ENCODE peak calls at places on chromosomes 5 and 9, in six cellular contexts. One of them, this sample, is unnamed.

GRCh38 chr9:132142883-132143282 is 19.0 kb upstream of the NTNG2 start:
- DNase-seq in GM06990: no peak
- DNase-seq in lung: no peak
- DNase-seq in CD4-positive, alpha-beta memory T cell: no peak
- DNase-seq in lower leg skin: no peak
- DNase-seq in brain microvascular endothelial cell: no peak
- DNase-seq in this sample: no peak

GRCh38 chr9:32292611-32293010 is 91.8 kb upstream of the ACO1 start:
- DNase-seq in GM06990: no peak
- DNase-seq in lung: no peak
- DNase-seq in CD4-positive, alpha-beta memory T cell: no peak
- DNase-seq in lower leg skin: no peak
- DNase-seq in brain microvascular endothelial cell: no peak
- DNase-seq in this sample: no peak

GRCh38 chr9:107751522-107752235 is 262.1 kb upstream of the KLF4 start:
- DNase-seq in GM06990: peak; percentile 22
- DNase-seq in lung: no peak
- DNase-seq in CD4-positive, alpha-beta memory T cell: no peak
- DNase-seq in lower leg skin: no peak
- DNase-seq in brain microvascular endothelial cell: peak; percentile 59
- DNase-seq in this sample: no peak

GRCh38 chr5:16812911-16813310 is 123.2 kb downstream of the MYO10 start:
- DNase-seq in GM06990: no peak
- DNase-seq in lung: no peak
- DNase-seq in CD4-positive, alpha-beta memory T cell: no peak
- DNase-seq in lower leg skin: no peak
- DNase-seq in brain microvascular endothelial cell: peak; percentile 51
- DNase-seq in this sample: no peak

GRCh38 chr5:14114615-14115251 is 28.4 kb upstream of the TRIO start:
- DNase-seq in GM06990: no peak
- DNase-seq in lung: no peak
- DNase-seq in CD4-positive, alpha-beta memory T cell: no peak
- DNase-seq in lower leg skin: no peak
- DNase-seq in brain microvascular endothelial cell: no peak
- DNase-seq in this sample: no peak

GRCh38 chr9:37287317-37287716 is 135.2 kb upstream of the GRHPR start:
- DNase-seq in GM06990: no peak
- DNase-seq in lung: no peak
- DNase-seq in CD4-positive, alpha-beta memory T cell: no peak
- DNase-seq in lower leg skin: no peak
- DNase-seq in brain microvascular endothelial cell: no peak
- DNase-seq in this sample: no peak

GRCh38 chr5:38666668-38667498 is 110.4 kb upstream of the LIFR start:
- DNase-seq in GM06990: no peak
- DNase-seq in lung: peak; percentile 57
- DNase-seq in CD4-positive, alpha-beta memory T cell: no peak
- DNase-seq in lower leg skin: no peak
- DNase-seq in brain microvascular endothelial cell: peak; percentile 52
- DNase-seq in this sample: peak; percentile 7

GRCh38 chr9:34576943-34577634 is 12.4 kb downstream of the CNTFR start:
- DNase-seq in GM06990: no peak
- DNase-seq in lung: no peak
- DNase-seq in CD4-positive, alpha-beta memory T cell: no peak
- DNase-seq in lower leg skin: no peak
- DNase-seq in brain microvascular endothelial cell: no peak
- DNase-seq in this sample: no peak

GRCh38 chr9:5629312-5630037 is 568 bp downstream of the RIC1 start:
- DNase-seq in GM06990: peak; percentile 79
- DNase-seq in lung: peak; percentile 57
- DNase-seq in CD4-positive, alpha-beta memory T cell: peak; percentile 32
- DNase-seq in lower leg skin: peak; percentile 93
- DNase-seq in brain microvascular endothelial cell: no peak
- DNase-seq in this sample: no peak

GRCh38 chr5:157900644-157901043 is 41.7 kb upstream of the CLINT1 start:
- DNase-seq in GM06990: no peak
- DNase-seq in lung: no peak
- DNase-seq in CD4-positive, alpha-beta memory T cell: no peak
- DNase-seq in lower leg skin: no peak
- DNase-seq in brain microvascular endothelial cell: no peak
- DNase-seq in this sample: no peak

GRCh38 chr9:8823131-8823895 is 1023.7 kb upstream of the DMAC1 start:
- DNase-seq in GM06990: no peak
- DNase-seq in lung: no peak
- DNase-seq in CD4-positive, alpha-beta memory T cell: no peak
- DNase-seq in lower leg skin: no peak
- DNase-seq in brain microvascular endothelial cell: no peak
- DNase-seq in this sample: no peak

GRCh38 chr9:81182421-81182820 is 506.9 kb downstream of the TLE1 start:
- DNase-seq in GM06990: no peak
- DNase-seq in lung: no peak
- DNase-seq in CD4-positive, alpha-beta memory T cell: no peak
- DNase-seq in lower leg skin: no peak
- DNase-seq in brain microvascular endothelial cell: peak; percentile 80
- DNase-seq in this sample: no peak

GRCh38 chr5:58595952-58596351 is 13.1 kb downstream of the RAB3C start:
- DNase-seq in GM06990: no peak
- DNase-seq in lung: no peak
- DNase-seq in CD4-positive, alpha-beta memory T cell: no peak
- DNase-seq in lower leg skin: no peak
- DNase-seq in brain microvascular endothelial cell: no peak
- DNase-seq in this sample: no peak
- H3K4me3 ChIP-seq in GM06990: no peak overlapping the region
- H3K4me3 ChIP-seq in lung: no peak overlapping the region
- H3K4me3 ChIP-seq in CD4-positive, alpha-beta memory T cell: no peak overlapping the region
- H3K4me3 ChIP-seq in lower leg skin: no peak overlapping the region
- H3K4me3 ChIP-seq in brain microvascular endothelial cell: no peak overlapping the region
- H3K4me3 ChIP-seq in this sample: no peak overlapping the region

DNA sequence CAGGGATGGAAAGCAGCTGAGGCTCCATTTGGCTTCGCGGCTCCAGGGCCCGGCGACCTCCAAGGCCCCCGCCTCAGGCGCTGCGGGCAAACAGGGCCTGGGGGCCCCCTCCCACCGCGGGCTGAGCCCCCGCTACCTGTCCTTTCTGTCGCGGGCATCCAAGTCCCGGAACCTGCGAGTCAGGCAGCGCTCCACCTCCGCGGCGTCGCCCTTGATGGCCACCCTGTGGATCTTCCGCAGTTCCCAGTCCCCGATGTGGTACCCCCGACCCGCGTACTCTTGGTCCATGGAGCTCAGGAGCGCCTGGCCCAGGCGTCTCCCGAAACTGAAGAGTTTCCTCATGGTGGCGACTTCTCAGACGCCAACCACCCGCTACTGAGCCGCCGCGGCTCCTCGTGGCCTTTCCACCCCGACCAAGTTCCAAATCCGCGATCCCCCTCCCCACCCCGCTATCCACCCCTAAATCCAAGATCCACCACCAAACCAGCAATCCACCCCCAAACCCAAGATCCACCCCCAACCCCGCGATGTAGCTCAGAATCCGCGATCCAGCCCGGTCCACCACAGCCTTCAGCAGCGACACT is 86.5 kb upstream of the CCDC180 start:
- DNase-seq in GM06990: no peak
- DNase-seq in lung: no peak
- DNase-seq in CD4-positive, alpha-beta memory T cell: no peak
- DNase-seq in lower leg skin: peak; percentile 86
- DNase-seq in brain microvascular endothelial cell: no peak
- DNase-seq in this sample: no peak
- H3K4me3 ChIP-seq in GM06990: no peak overlapping the region
- H3K4me3 ChIP-seq in lung: no peak overlapping the region
- H3K4me3 ChIP-seq in CD4-positive, alpha-beta memory T cell: peak overlapping the region; percentile 28
- H3K4me3 ChIP-seq in lower leg skin: no peak overlapping the region
- H3K4me3 ChIP-seq in brain microvascular endothelial cell: peak overlapping the region; percentile 26
- H3K4me3 ChIP-seq in this sample: peak overlapping the region; percentile 16

GRCh38 chr9:129336130-129336528 is 158.1 kb upstream of the IER5L start:
- DNase-seq in GM06990: no peak
- DNase-seq in lung: no peak
- DNase-seq in CD4-positive, alpha-beta memory T cell: no peak
- DNase-seq in lower leg skin: no peak
- DNase-seq in brain microvascular endothelial cell: peak; percentile 44
- DNase-seq in this sample: peak; percentile 82
- H3K4me3 ChIP-seq in GM06990: no peak overlapping the region
- H3K4me3 ChIP-seq in lung: no peak overlapping the region
- H3K4me3 ChIP-seq in CD4-positive, alpha-beta memory T cell: peak overlapping the region; percentile 46
- H3K4me3 ChIP-seq in lower leg skin: no peak overlapping the region
- H3K4me3 ChIP-seq in brain microvascular endothelial cell: no peak overlapping the region
- H3K4me3 ChIP-seq in this sample: peak overlapping the region; percentile 31

GRCh38 chr9:97478301-97478981 is 23.0 kb upstream of the TMOD1 start:
- DNase-seq in GM06990: no peak
- DNase-seq in lung: no peak
- DNase-seq in CD4-positive, alpha-beta memory T cell: no peak
- DNase-seq in lower leg skin: no peak
- DNase-seq in brain microvascular endothelial cell: no peak
- DNase-seq in this sample: no peak

GRCh38 chr9:97470076-97470475 is 31.4 kb upstream of the TMOD1 start:
- DNase-seq in GM06990: no peak
- DNase-seq in lung: no peak
- DNase-seq in CD4-positive, alpha-beta memory T cell: no peak
- DNase-seq in lower leg skin: no peak
- DNase-seq in brain microvascular endothelial cell: no peak
- DNase-seq in this sample: no peak

GRCh38 chr9:97475079-97475478 is 26.4 kb upstream of the TMOD1 start:
- DNase-seq in GM06990: no peak
- DNase-seq in lung: no peak
- DNase-seq in CD4-positive, alpha-beta memory T cell: no peak
- DNase-seq in lower leg skin: no peak
- DNase-seq in brain microvascular endothelial cell: no peak
- DNase-seq in this sample: peak; percentile 92

GRCh38 chr9:97473717-97474116 is 27.7 kb upstream of the TMOD1 start:
- DNase-seq in GM06990: no peak
- DNase-seq in lung: no peak
- DNase-seq in CD4-positive, alpha-beta memory T cell: no peak
- DNase-seq in lower leg skin: no peak
- DNase-seq in brain microvascular endothelial cell: no peak
- DNase-seq in this sample: no peak

GRCh38 chr9:97474373-97474925 is 27.0 kb upstream of the TMOD1 start:
- DNase-seq in GM06990: no peak
- DNase-seq in lung: no peak
- DNase-seq in CD4-positive, alpha-beta memory T cell: no peak
- DNase-seq in lower leg skin: no peak
- DNase-seq in brain microvascular endothelial cell: peak; percentile 18
- DNase-seq in this sample: no peak
- H3K4me3 ChIP-seq in GM06990: no peak overlapping the region
- H3K4me3 ChIP-seq in lung: no peak overlapping the region
- H3K4me3 ChIP-seq in CD4-positive, alpha-beta memory T cell: no peak overlapping the region
- H3K4me3 ChIP-seq in lower leg skin: no peak overlapping the region
- H3K4me3 ChIP-seq in brain microvascular endothelial cell: no peak overlapping the region
- H3K4me3 ChIP-seq in this sample: no peak overlapping the region

GRCh38 chr9:21334969-21335632 is at the start of gene KLHL9:
- DNase-seq in GM06990: peak; percentile 93
- DNase-seq in lung: peak; percentile 93
- DNase-seq in CD4-positive, alpha-beta memory T cell: peak; percentile 87
- DNase-seq in lower leg skin: peak; percentile 98
- DNase-seq in brain microvascular endothelial cell: peak; percentile 87
- DNase-seq in this sample: peak; percentile 61

GRCh38 chr9:21334603-21334968 is 618 bp downstream of the KLHL9 start:
- DNase-seq in GM06990: no peak
- DNase-seq in lung: no peak
- DNase-seq in CD4-positive, alpha-beta memory T cell: no peak
- DNase-seq in lower leg skin: no peak
- DNase-seq in brain microvascular endothelial cell: no peak
- DNase-seq in this sample: no peak

GRCh38 chr9:21336467-21336866 is 1.3 kb upstream of the KLHL9 start:
- DNase-seq in GM06990: no peak
- DNase-seq in lung: no peak
- DNase-seq in CD4-positive, alpha-beta memory T cell: no peak
- DNase-seq in lower leg skin: no peak
- DNase-seq in brain microvascular endothelial cell: no peak
- DNase-seq in this sample: no peak

GRCh38 chr9:21326526-21327139 is 8.6 kb downstream of the KLHL9 start:
- DNase-seq in GM06990: peak; percentile 43
- DNase-seq in lung: no peak
- DNase-seq in CD4-positive, alpha-beta memory T cell: peak; percentile 57
- DNase-seq in lower leg skin: no peak
- DNase-seq in brain microvascular endothelial cell: no peak
- DNase-seq in this sample: no peak

DNA sequence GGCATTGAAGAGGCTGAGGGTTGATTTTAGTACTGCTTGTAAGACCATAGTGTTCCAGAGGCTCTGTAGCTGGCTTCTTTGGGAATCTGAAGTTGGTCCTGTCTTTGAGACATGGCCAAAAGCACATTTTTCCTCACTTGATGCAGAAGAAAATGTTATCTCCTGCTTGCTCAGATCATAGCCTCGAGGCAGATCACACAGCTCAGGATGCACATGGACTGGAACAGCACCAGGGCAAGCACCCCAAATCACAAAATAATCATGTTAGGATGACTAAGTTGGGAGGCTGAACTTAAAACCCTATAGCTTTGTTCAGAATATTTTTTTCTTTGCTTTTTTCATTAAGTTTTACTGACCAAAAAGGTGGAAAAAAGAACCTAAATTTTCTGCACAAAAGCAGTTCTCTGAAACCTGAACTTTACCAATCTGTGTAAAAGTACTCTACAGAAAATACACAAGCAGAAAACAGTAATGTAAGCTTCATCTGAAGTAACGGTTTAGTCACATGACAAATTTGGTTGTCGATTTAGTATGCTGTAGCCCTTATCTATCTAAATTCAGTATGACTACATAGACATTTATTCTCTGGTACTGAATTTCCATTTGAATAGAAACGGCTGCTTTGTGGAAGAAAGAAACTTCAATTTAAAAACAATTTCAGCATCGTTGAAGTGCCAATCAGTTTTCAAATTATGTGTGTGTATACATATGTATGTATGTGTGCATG is 3.4 kb downstream of the KLHL9 start:
- DNase-seq in GM06990: no peak
- DNase-seq in lung: no peak
- DNase-seq in CD4-positive, alpha-beta memory T cell: no peak
- DNase-seq in lower leg skin: no peak
- DNase-seq in brain microvascular endothelial cell: no peak
- DNase-seq in this sample: no peak
- H3K4me3 ChIP-seq in GM06990: no peak overlapping the region
- H3K4me3 ChIP-seq in lung: no peak overlapping the region
- H3K4me3 ChIP-seq in CD4-positive, alpha-beta memory T cell: no peak overlapping the region
- H3K4me3 ChIP-seq in lower leg skin: no peak overlapping the region
- H3K4me3 ChIP-seq in brain microvascular endothelial cell: no peak overlapping the region
- H3K4me3 ChIP-seq in this sample: no peak overlapping the region

DNA sequence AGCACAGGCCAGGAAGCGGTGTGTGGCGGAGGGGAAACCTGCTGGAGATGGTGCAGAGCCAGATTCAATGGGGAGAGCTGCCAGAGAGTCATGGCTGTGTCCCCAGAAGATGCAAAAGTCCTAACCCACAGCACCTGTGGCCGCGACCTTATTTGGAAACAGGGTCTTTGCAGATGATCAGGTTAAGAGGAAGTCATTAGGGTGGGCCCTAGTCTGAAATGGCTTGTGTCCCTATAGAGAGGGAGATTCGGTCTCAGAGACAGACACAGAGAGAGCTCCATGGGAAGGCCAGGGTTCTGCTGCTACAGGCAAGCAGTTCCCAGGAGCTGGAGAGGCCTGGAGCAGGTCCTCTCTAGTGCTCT is 1.8 kb upstream of the LPCAT1 start:
- DNase-seq in GM06990: no peak
- DNase-seq in lung: no peak
- DNase-seq in CD4-positive, alpha-beta memory T cell: no peak
- DNase-seq in lower leg skin: no peak
- DNase-seq in brain microvascular endothelial cell: no peak
- DNase-seq in this sample: no peak
- H3K4me3 ChIP-seq in GM06990: no peak overlapping the region
- H3K4me3 ChIP-seq in lung: no peak overlapping the region
- H3K4me3 ChIP-seq in CD4-positive, alpha-beta memory T cell: no peak overlapping the region
- H3K4me3 ChIP-seq in lower leg skin: no peak overlapping the region
- H3K4me3 ChIP-seq in brain microvascular endothelial cell: no peak overlapping the region
- H3K4me3 ChIP-seq in this sample: no peak overlapping the region

This sample was measured in AG09309.